ENCODE peak calls at places on chromosomes 1 and 21, in five cellular contexts. H is A549, B is K562, S is H1, G is HCT116. W is an unnamed sample.

GRCh38 chr1:37919277-37919676 is 27.6 kb downstream of the INPP5B start:
- DNase-seq in H (no peak), B (peak; percentile 62), S (no peak), G (peak; percentile 24), W (peak; percentile 41)

GRCh38 chr1:52156460-52156859 is 14.6 kb downstream of the ZFYVE9 start:
- DNase-seq in H (no peak), B (no peak), S (no peak), G (no peak), W (no peak)

GRCh38 chr1:100184536-100184935 is 6.5 kb upstream of the LRRC39 start:
- DNase-seq in H (no peak), B (peak; percentile 5), S (no peak), G (no peak), W (no peak)

GRCh38 chr1:206005761-206006160 is 2.6 kb upstream of the RAB7B start:
- DNase-seq in H (no peak), B (no peak), S (no peak), G (no peak), W (no peak)

GRCh38 chr21:34744801-34745200 is 76.0 kb downstream of the CLIC6 start:
- DNase-seq in H (no peak), B (no peak), S (no peak), G (no peak), W (no peak)

GRCh38 chr1:107572674-107573205 is 392.2 kb downstream of the VAV3 start:
- DNase-seq in H (no peak), B (no peak), S (no peak), G (no peak), W (peak; percentile 31)

GRCh38 chr21:14616303-14617039 is 70.4 kb upstream of the SAMSN1 start:
- DNase-seq in H (no peak), B (no peak), S (peak; percentile 33), G (no peak), W (no peak)

GRCh38 chr1:205834751-205835150 is 15.2 kb downstream of the PM20D1 start:
- DNase-seq in H (no peak), B (no peak), S (no peak), G (no peak), W (no peak)

GRCh38 chr21:45365608-45366241 is 39.2 kb upstream of the COL18A1 start:
- DNase-seq in H (peak; percentile 67), B (no peak), S (peak; percentile 61), G (peak; percentile 67), W (peak; percentile 68)

GRCh38 chr1:20732588-20733360 is at the start of gene SH2D5:
- DNase-seq in H (peak; percentile 77), B (peak; percentile 85), S (peak; percentile 56), G (peak; percentile 90), W (peak; percentile 99)

GRCh38 chr1:167401260-167401873 is 117.0 kb downstream of the CD247 start:
- DNase-seq in H (peak; percentile 51), B (peak; percentile 78), S (no peak), G (peak; percentile 36), W (peak; percentile 55)

GRCh38 chr1:16006552-16007485 is 2.8 kb downstream of the SRARP start:
- DNase-seq in H (no peak), B (peak; percentile 69), S (no peak), G (peak; percentile 23), W (peak; percentile 18)

GRCh38 chr1:101993703-101994102 is 3.0 kb downstream of the OLFM3 start:
- DNase-seq in H (no peak), B (no peak), S (no peak), G (no peak), W (no peak)
- TF ChIP-seq CEBPB in H (no peak), B (no peak), S (no peak), G (no peak), W (no peak)

GRCh38 chr1:19361231-19362147 is 49.4 kb downstream of the SLC66A1 start:
- DNase-seq in H (no peak), B (no peak), S (no peak), G (no peak), W (peak; percentile 83)
- TF ChIP-seq CEBPB in H (no peak), B (no peak), S (no peak), G (no peak), W (no peak)

GRCh38 chr1:109482796-109483638 is 688 bp upstream of the ATXN7L2 start:
- DNase-seq in H (no peak), B (peak; percentile 34), S (no peak), G (no peak), W (peak; percentile 13)
- TF ChIP-seq CEBPB in H (no peak), B (no peak), S (no peak), G (no peak), W (no peak)

GRCh38 chr1:235708390-235708962 is 58.9 kb upstream of the GNG4 start:
- DNase-seq in H (peak; percentile 45), B (no peak), S (no peak), G (peak; percentile 79), W (peak; percentile 66)

GRCh38 chr1:235709018-235709417 is 59.4 kb upstream of the GNG4 start:
- DNase-seq in H (peak; percentile 11), B (no peak), S (no peak), G (no peak), W (no peak)

GRCh38 chr1:235714205-235714897 is 64.8 kb upstream of the GNG4 start:
- DNase-seq in H (no peak), B (no peak), S (no peak), G (no peak), W (no peak)

GRCh38 chr1:235710665-235711064 is 61.1 kb upstream of the GNG4 start:
- DNase-seq in H (no peak), B (no peak), S (no peak), G (no peak), W (no peak)

DNA sequence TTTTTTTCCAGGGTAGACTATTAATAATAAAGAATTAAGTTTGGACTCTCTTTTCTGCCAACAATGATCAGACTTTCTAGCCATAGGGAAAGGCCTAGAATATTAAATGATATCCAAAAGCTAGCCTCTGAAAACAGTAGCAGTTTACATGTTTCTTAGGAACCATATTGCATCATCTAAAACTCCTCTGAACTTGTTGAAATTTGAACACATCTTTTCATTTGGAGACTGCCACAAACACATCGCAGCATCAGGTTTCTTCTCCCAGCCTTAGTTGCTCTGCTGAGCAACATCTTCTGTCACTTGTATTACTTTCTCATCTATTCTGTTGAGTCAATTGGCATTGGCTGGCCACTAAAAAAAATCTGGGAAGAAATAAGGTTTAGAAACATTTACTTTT is 63.2 kb upstream of the GNG4 start:
- DNase-seq in H (no peak), B (no peak), S (no peak), G (no peak), W (peak; percentile 23)
- TF ChIP-seq CEBPB in H (no peak), B (no peak), S (no peak), G (no peak), W (peak; percentile 62)

GRCh38 chr1:71295340-71295739 is 214.5 kb upstream of the ZRANB2 start:
- DNase-seq in H (no peak), B (no peak), S (no peak), G (no peak), W (no peak)
- TF ChIP-seq CEBPB in H (no peak), B (no peak), S (no peak), G (no peak), W (no peak)

GRCh38 chr1:115429242-115429641 is 91.2 kb upstream of the NGF start:
- DNase-seq in H (no peak), B (no peak), S (no peak), G (peak; percentile 8), W (peak; percentile 59)
- TF ChIP-seq CEBPB in H (no peak), B (no peak), S (no peak), G (no peak), W (no peak)

GRCh38 chr1:32828341-32828740 is 10.9 kb downstream of the S100PBP start:
- DNase-seq in H (no peak), B (no peak), S (no peak), G (no peak), W (peak; percentile 28)
- TF ChIP-seq CEBPB in H (no peak), B (no peak), S (no peak), G (no peak), W (peak; percentile 40)

GRCh38 chr1:179550753-179551682 is 24.7 kb downstream of the NPHS2 start:
- DNase-seq in H (no peak), B (peak; percentile 13), S (no peak), G (no peak), W (peak; percentile 63)
- TF ChIP-seq CEBPB in H (no peak), B (no peak), S (no peak), G (no peak), W (peak; percentile 55)

GRCh38 chr1:11920239-11920903 is 5.9 kb downstream of the KIAA2013 start:
- DNase-seq in H (no peak), B (no peak), S (no peak), G (no peak), W (no peak)
- TF ChIP-seq CEBPB in H (no peak), B (no peak), S (no peak), G (no peak), W (no peak)

W was measured in IMR-90.